ENCODE peak calls at places on chromosomes 12 and 14, in six cellular contexts. V, C, R, B, E and L are unnamed samples.

GRCh38 chr12:9699898-9700605 is 30.5 kb downstream of the CLEC2D start:
- DNase-seq in V (no peak), C (no peak), R (no peak), B (no peak), E (no peak), L (no peak)

GRCh38 chr12:100799770-100800169 is 5.2 kb downstream of the ANO4 start:
- DNase-seq in V (no peak), C (no peak), R (no peak), B (no peak), E (no peak), L (no peak)

GRCh38 chr12:58639323-58639934 is 280.9 kb downstream of the LRIG3 start:
- DNase-seq in V (peak; percentile 10), C (no peak), R (no peak), B (no peak), E (no peak), L (no peak)

GRCh38 chr14:68020999-68021663 is 201.6 kb downstream of the RAD51B start:
- DNase-seq in V (no peak), C (no peak), R (no peak), B (no peak), E (no peak), L (no peak)

GRCh38 chr12:41962171-41962572 is 182.5 kb downstream of the GXYLT1 start:
- DNase-seq in V (no peak), C (no peak), R (no peak), B (no peak), E (peak; percentile 69), L (no peak)

GRCh38 chr12:128079-128478 is 61.5 kb downstream of the IQSEC3 start:
- DNase-seq in V (no peak), C (no peak), R (no peak), B (no peak), E (no peak), L (no peak)

GRCh38 chr12:131709226-131709625 is 1.7 kb upstream of the SFSWAP start:
- DNase-seq in V (no peak), C (no peak), R (no peak), B (no peak), E (no peak), L (no peak)

GRCh38 chr12:54734196-54734950 is 86.2 kb upstream of the DCD start:
- DNase-seq in V (no peak), C (no peak), R (no peak), B (peak; percentile 49), E (no peak), L (no peak)

GRCh38 chr12:65953621-65954020 is 129.3 kb downstream of the HMGA2 start:
- DNase-seq in V (no peak), C (no peak), R (no peak), B (no peak), E (no peak), L (no peak)

GRCh38 chr12:9649532-9649940 is 20.0 kb upstream of the CLEC2D start:
- DNase-seq in V (no peak), C (no peak), R (no peak), B (no peak), E (no peak), L (no peak)

GRCh38 chr14:26323781-26324363 is 274.0 kb downstream of the NOVA1 start:
- DNase-seq in V (no peak), C (no peak), R (no peak), B (no peak), E (no peak), L (no peak)

GRCh38 chr12:119479121-119479561 is 114.4 kb upstream of the TMEM233 start:
- DNase-seq in V (no peak), C (no peak), R (no peak), B (no peak), E (no peak), L (no peak)

GRCh38 chr14:102185360-102185759 is 45.7 kb downstream of the WDR20 start:
- DNase-seq in V (no peak), C (no peak), R (no peak), B (peak; percentile 58), E (peak; percentile 23), L (no peak)

GRCh38 chr12:3543826-3544225 is 52.8 kb downstream of the PRMT8 start:
- DNase-seq in V (no peak), C (no peak), R (no peak), B (no peak), E (no peak), L (no peak)

GRCh38 chr14:70108419-70108818 is 80.3 kb downstream of the SLC8A3 start:
- DNase-seq in V (no peak), C (no peak), R (no peak), B (no peak), E (no peak), L (no peak)

GRCh38 chr12:92079054-92079385 is 66.6 kb downstream of the BTG1 start:
- DNase-seq in V (no peak), C (no peak), R (no peak), B (no peak), E (no peak), L (no peak)

GRCh38 chr14:88551094-88551870 is 3.5 kb downstream of the PTPN21 start:
- DNase-seq in V (no peak), C (peak; percentile 89), R (no peak), B (peak; percentile 85), E (peak; percentile 92), L (no peak)

GRCh38 chr14:57066887-57067513 is 201.7 kb downstream of the EXOC5 start:
- DNase-seq in V (no peak), C (no peak), R (no peak), B (peak; percentile 48), E (no peak), L (no peak)

GRCh38 chr12:31118347-31118830 is 44.7 kb downstream of the DDX11 start:
- DNase-seq in V (no peak), C (no peak), R (no peak), B (no peak), E (no peak), L (no peak)

GRCh38 chr12:31120392-31121008 is 46.8 kb downstream of the DDX11 start:
- DNase-seq in V (no peak), C (no peak), R (no peak), B (no peak), E (no peak), L (no peak)

GRCh38 chr12:31118831-31119530 is 45.3 kb downstream of the DDX11 start:
- DNase-seq in V (no peak), C (no peak), R (no peak), B (peak; percentile 45), E (peak; percentile 67), L (no peak)

GRCh38 chr12:31119531-31120211 is 46.0 kb downstream of the DDX11 start:
- DNase-seq in V (no peak), C (no peak), R (no peak), B (no peak), E (peak; percentile 73), L (no peak)

GRCh38 chr12:31117203-31118011 is 43.7 kb downstream of the DDX11 start:
- DNase-seq in V (no peak), C (no peak), R (no peak), B (peak; percentile 41), E (no peak), L (no peak)
- H3K4me3 ChIP-seq in V (peak overlapping the region; percentile 49), C (peak overlapping the region; percentile 30), R (peak overlapping the region; percentile 32), B (peak overlapping the region; percentile 45), E (peak overlapping the region; percentile 15), L (peak overlapping the region; percentile 44)

DNA sequence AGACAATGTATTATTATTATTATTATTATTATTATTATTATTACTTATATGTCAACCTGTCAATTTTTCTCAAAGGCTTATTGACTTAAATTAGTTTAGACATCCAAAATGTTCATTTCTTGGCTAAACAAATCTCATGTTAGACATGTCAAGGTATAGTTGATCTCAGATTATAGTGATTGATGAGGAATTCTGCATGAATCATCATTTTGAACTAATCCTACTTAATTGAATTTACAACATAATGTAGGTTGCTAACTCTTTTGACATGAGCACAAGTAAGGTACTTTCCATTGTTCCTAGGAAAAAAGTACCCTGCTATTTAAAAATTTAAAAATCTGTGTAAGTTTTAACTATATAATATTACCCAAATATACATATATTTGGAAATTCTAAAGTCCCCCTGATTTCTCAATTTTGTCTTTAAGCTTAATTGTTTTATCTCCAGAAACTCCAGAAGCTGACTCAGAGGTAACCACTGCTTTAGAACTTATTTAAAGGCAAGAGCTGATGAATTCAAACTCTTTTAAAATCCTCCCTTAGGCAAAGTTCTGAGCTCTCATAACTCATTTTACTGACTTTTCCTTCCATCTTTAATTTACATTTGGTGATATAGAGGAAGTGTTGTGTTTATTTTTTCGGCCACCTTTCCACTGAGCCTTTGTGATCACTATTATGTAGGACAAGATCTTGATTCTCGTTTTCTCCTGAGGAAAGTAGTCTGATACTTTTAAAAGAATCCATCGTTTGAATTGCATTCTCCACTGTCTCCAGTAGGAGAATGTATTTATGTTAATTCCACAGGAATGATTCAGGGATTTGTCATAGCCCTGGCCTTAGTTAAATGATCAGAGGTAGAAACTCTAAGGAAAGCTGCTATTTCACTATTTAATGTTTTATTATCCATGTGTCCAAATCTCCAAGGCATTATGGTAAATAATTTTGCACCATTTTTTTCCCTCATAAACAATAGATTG is 1304.5 kb downstream of the AACS start:
- DNase-seq in V (no peak), C (no peak), R (peak; percentile 25), B (no peak), E (no peak), L (no peak)
- TF ChIP-seq CTCF in V (peak; percentile 2), C (peak; percentile 46), R (peak; percentile 52), B (no peak), E (no peak), L (no peak)

GRCh38 chr12:25041006-25041741 is 92.3 kb upstream of the BCAT1 start:
- DNase-seq in V (no peak), C (no peak), R (no peak), B (no peak), E (no peak), L (no peak)
- H3K4me3 ChIP-seq in V (no peak overlapping the region), C (no peak overlapping the region), R (no peak overlapping the region), B (no peak overlapping the region), E (no peak overlapping the region), L (no peak overlapping the region)

GRCh38 chr12:121839106-121839992 is 19.3 kb downstream of the HPD start:
- DNase-seq in V (no peak), C (peak; percentile 99), R (peak; percentile 81), B (peak; percentile 100), E (peak; percentile 100), L (peak; percentile 65)
- TF ChIP-seq CTCF in V (no peak), C (peak; percentile 19), R (peak; percentile 65), B (no peak), E (peak; percentile 18), L (peak; percentile 54)

GRCh38 chr12:45235087-45236025 is 19.5 kb downstream of the ANO6 start:
- DNase-seq in V (peak; percentile 75), C (peak; percentile 92), R (no peak), B (no peak), E (no peak), L (no peak)
- H3K4me3 ChIP-seq in V (no peak overlapping the region), C (no peak overlapping the region), R (no peak overlapping the region), B (no peak overlapping the region), E (peak overlapping the region; percentile 16), L (no peak overlapping the region)